ENCODE peak calls at places on chromosomes 3 and 15, in nine cellular contexts. G is RWPE1; Q is adrenal gland; B is transverse colon; M is activated CD4-positive, alpha-beta T cell treated with anti-CD3 and anti-CD28 coated beads for 48 hours; K is Right ventricle myocardium superior; T is fibroblast of mammary gland; J is kidney; R is amniotic stem cell. S is an unnamed sample.

GRCh38 chr3:48896991-48897390 is 1.7 kb downstream of the SLC25A20 start:
- DNase-seq in G (no peak), Q (no peak), B (no peak), M (no peak), K (no peak), T (no peak), J (no peak), R (no peak), S (no peak)

GRCh38 chr15:62089616-62090015 is 22.8 kb downstream of the C2CD4A start:
- DNase-seq in G (no peak), Q (no peak), B (no peak), M (no peak), K (no peak), T (no peak), J (no peak), R (no peak), S (no peak)

GRCh38 chr3:64601824-64602223 is 86.0 kb downstream of the ADAMTS9 start:
- DNase-seq in G (no peak), Q (no peak), B (no peak), M (no peak), K (no peak), T (no peak), J (no peak), R (no peak), S (no peak)

GRCh38 chr3:100891033-100891432 is 102.2 kb downstream of the ABI3BP start:
- DNase-seq in G (peak), Q (no peak), B (no peak), M (no peak), K (no peak), T (peak), J (no peak), R (peak), S (no peak)

GRCh38 chr3:107432013-107432515 is 54.8 kb downstream of the CCDC54 start:
- DNase-seq in G (no peak), Q (peak), B (peak), M (no peak), K (no peak), T (peak), J (no peak), R (no peak), S (peak)

GRCh38 chr3:156059950-156060501 is 60.4 kb upstream of the KCNAB1 start:
- DNase-seq in G (no peak), Q (no peak), B (no peak), M (no peak), K (no peak), T (no peak), J (no peak), R (no peak), S (no peak)

GRCh38 chr3:129254536-129255230 is 5.3 kb downstream of the COPG1 start:
- DNase-seq in G (no peak), Q (no peak), B (no peak), M (no peak), K (no peak), T (no peak), J (no peak), R (no peak), S (no peak)

GRCh38 chr3:66825421-66825820 is 172.7 kb upstream of the KBTBD8 start:
- DNase-seq in G (no peak), Q (no peak), B (no peak), M (no peak), K (no peak), T (no peak), J (no peak), R (no peak), S (no peak)

GRCh38 chr3:114290911-114291901 is 2.6 kb upstream of the TIGIT start:
- DNase-seq in G (peak), Q (peak), B (peak), M (peak), K (peak), T (peak), J (peak), R (no peak), S (peak)